ENCODE peak calls at places on chromosomes 5 and 9, in eight cellular contexts. C, N, B, L, R, E, Q and S are unnamed samples.

GRCh38 chr5:159851053-159851452 is 65.2 kb upstream of the ADRA1B start:
- DNase-seq in Q (no peak), B (no peak), E (no peak), N (no peak), R (no peak), L (no peak), C (peak; percentile 30), S (no peak)

GRCh38 chr5:15902050-15902449 is 277.5 kb downstream of the MARCHF11 start:
- DNase-seq in R (no peak), B (no peak), E (no peak), Q (no peak), L (no peak), N (no peak), C (no peak), S (no peak)

GRCh38 chr5:148455055-148455675 is 71.4 kb downstream of the FBXO38 start:
- DNase-seq in C (peak; percentile 35), E (no peak), L (no peak), B (no peak), Q (no peak), N (peak; percentile 5), R (no peak), S (no peak)

GRCh38 chr5:146076455-146076854 is 28.9 kb downstream of the PLAC8L1 start:
- DNase-seq in C (no peak), L (no peak), E (no peak), N (no peak), B (no peak), Q (no peak), R (no peak), S (no peak)

GRCh38 chr9:112051812-112052211 is 123.3 kb downstream of the SUSD1 start:
- DNase-seq in Q (peak; percentile 48), L (no peak), N (no peak), C (peak; percentile 63), B (no peak), R (no peak), E (peak; percentile 86), S (no peak)

GRCh38 chr9:19358691-19359090 is 21.3 kb downstream of the RPS6 start:
- DNase-seq in L (no peak), N (no peak), B (no peak), Q (no peak), R (no peak), E (no peak), C (no peak), S (no peak)

GRCh38 chr9:110049699-110050450 is 158.1 kb downstream of the C9orf152 start:
- DNase-seq in B (peak; percentile 57), N (peak; percentile 56), L (no peak), E (peak; percentile 34), Q (no peak), C (no peak), R (no peak), S (no peak)

GRCh38 chr5:132414634-132415377 is 45.3 kb downstream of the SLC22A5 start:
- DNase-seq in B (no peak), C (peak; percentile 77), L (no peak), R (peak; percentile 62), E (peak; percentile 77), Q (peak; percentile 65), N (peak; percentile 52), S (no peak)

GRCh38 chr5:82912462-82912861 is 164.7 kb downstream of the TMEM167A start:
- DNase-seq in N (no peak), Q (no peak), L (no peak), B (no peak), E (no peak), R (no peak), C (no peak), S (no peak)

GRCh38 chr5:132773601-132774355 is 3.3 kb downstream of the SEPTIN8 start:
- DNase-seq in Q (no peak), E (no peak), B (no peak), R (no peak), C (no peak), L (no peak), N (no peak), S (no peak)

GRCh38 chr9:86892576-86892975 is 54.7 kb downstream of the GAS1 start:
- DNase-seq in C (no peak), R (no peak), N (no peak), Q (peak; percentile 6), E (peak; percentile 40), L (no peak), B (no peak), S (no peak)

GRCh38 chr5:167573274-167574127 is 717.9 kb upstream of the WWC1 start:
- DNase-seq in E (peak; percentile 50), B (no peak), C (peak; percentile 86), R (no peak), Q (peak; percentile 38), L (no peak), N (peak; percentile 53), S (no peak)

GRCh38 chr9:16175461-16175860 is 622.6 kb downstream of the CCDC171 start:
- DNase-seq in N (no peak), Q (no peak), B (no peak), E (no peak), C (no peak), L (no peak), R (no peak), S (no peak)

GRCh38 chr5:56481147-56481997 is 248.2 kb upstream of the ANKRD55 start:
- DNase-seq in E (peak; percentile 30), B (peak; percentile 74), C (no peak), L (peak; percentile 25), N (peak; percentile 56), R (no peak), Q (peak; percentile 27), S (peak; percentile 37)

GRCh38 chr9:98790601-98791146 is 5.7 kb downstream of the ANKS6 start:
- DNase-seq in C (no peak), R (no peak), B (no peak), E (peak; percentile 12), Q (no peak), L (no peak), N (no peak), S (no peak)

GRCh38 chr9:78030553-78031270 is 899 bp downstream of the GNAQ start:
- DNase-seq in B (peak; percentile 76), R (peak; percentile 35), C (no peak), L (peak; percentile 41), E (peak; percentile 25), N (peak; percentile 82), Q (no peak), S (peak; percentile 55)

GRCh38 chr9:126164796-126165525 is 161.7 kb upstream of the MVB12B start:
- DNase-seq in C (no peak), R (no peak), L (no peak), Q (no peak), N (no peak), E (no peak), B (no peak), S (peak; percentile 24)

GRCh38 chr5:135569755-135570452 is 8.9 kb downstream of the CXCL14 start:
- DNase-seq in E (peak; percentile 33), N (peak; percentile 72), C (peak; percentile 14), Q (peak; percentile 26), L (no peak), R (no peak), B (peak; percentile 62), S (peak; percentile 36)

GRCh38 chr5:88470746-88471145 is 202.1 kb upstream of the TMEM161B start:
- DNase-seq in R (no peak), C (no peak), L (no peak), B (no peak), Q (no peak), N (peak; percentile 11), E (no peak), S (no peak)

GRCh38 chr9:4740373-4740622 is 704 bp downstream of the AK3 start:
- DNase-seq in Q (no peak), R (no peak), C (no peak), E (no peak), N (no peak), B (no peak), L (no peak), S (no peak)

GRCh38 chr5:74446673-74447337 is 193.7 kb downstream of the ENC1 start:
- DNase-seq in E (peak; percentile 89), R (no peak), B (no peak), N (no peak), L (no peak), Q (peak; percentile 9), C (no peak), S (no peak)

GRCh38 chr9:135075234-135076142 is 12.0 kb upstream of the OLFM1 start:
- DNase-seq in C (no peak), B (peak; percentile 78), N (peak; percentile 50), L (no peak), E (peak; percentile 2), R (peak; percentile 20), Q (no peak), S (peak; percentile 61)

GRCh38 chr9:134424818-134425217 is 98.6 kb downstream of the RXRA start:
- DNase-seq in N (no peak), Q (no peak), B (no peak), E (no peak), C (no peak), L (no peak), R (no peak), S (no peak)

GRCh38 chr5:77444356-77444755 is 47.8 kb downstream of the WDR41 start:
- DNase-seq in C (no peak), L (no peak), E (no peak), B (no peak), N (no peak), Q (no peak), R (no peak), S (no peak)

GRCh38 chr5:95543017-95543705 is 11.6 kb downstream of the SKIC3 start:
- DNase-seq in B (no peak), L (no peak), C (no peak), E (peak; percentile 33), R (no peak), Q (no peak), N (no peak), S (no peak)

GRCh38 chr5:149153751-149154610 is 12.7 kb downstream of the ABLIM3 start:
- DNase-seq in E (peak; percentile 84), C (peak; percentile 60), N (peak; percentile 64), L (no peak), Q (no peak), R (no peak), B (peak; percentile 89), S (peak; percentile 45)

GRCh38 chr5:50704730-50705129 is 38.3 kb downstream of the PARP8 start:
- DNase-seq in L (no peak), B (no peak), R (no peak), C (no peak), Q (no peak), E (no peak), N (no peak), S (no peak)

GRCh38 chr5:14264605-14265316 is 121.6 kb downstream of the TRIO start:
- DNase-seq in C (peak; percentile 87), N (peak; percentile 96), L (peak; percentile 37), R (peak; percentile 85), Q (peak; percentile 96), E (peak; percentile 90), B (peak; percentile 95), S (peak; percentile 93)
- TF ChIP-seq CTCF in C (no peak), N (no peak), L (no peak), R (no peak), Q (no peak), E (no peak), B (no peak), S (no peak)

GRCh38 chr5:134088994-134089560 is 25.4 kb upstream of the TCF7 start:
- DNase-seq in B (no peak), E (no peak), N (no peak), C (no peak), R (no peak), L (no peak), Q (no peak), S (no peak)
- H3K4me3 ChIP-seq in B (no peak overlapping the region), E (no peak overlapping the region), N (no peak overlapping the region), C (no peak overlapping the region), R (no peak overlapping the region), L (no peak overlapping the region), Q (no peak overlapping the region), S (no peak overlapping the region)

GRCh38 chr5:103601314-103601713 is 38.7 kb upstream of the NUDT12 start:
- DNase-seq in R (no peak), C (no peak), E (no peak), B (no peak), N (no peak), L (no peak), Q (no peak), S (no peak)
- TF ChIP-seq CTCF in R (no peak), C (no peak), E (no peak), B (no peak), N (no peak), L (no peak), Q (no peak), S (no peak)

GRCh38 chr9:89328064-89328463 is 9.8 kb downstream of the SECISBP2 start:
- DNase-seq in N (no peak), L (no peak), E (no peak), C (peak; percentile 20), B (no peak), R (no peak), Q (no peak), S (no peak)
- H3K4me3 ChIP-seq in N (no peak overlapping the region), L (no peak overlapping the region), E (no peak overlapping the region), C (no peak overlapping the region), B (no peak overlapping the region), R (no peak overlapping the region), Q (no peak overlapping the region), S (no peak overlapping the region)